ENCODE peak calls at places on chromosomes 4 and X, in eight cellular contexts. One of them, this sample, is unnamed.

GRCh38 chrX:3326721-3327120 is 19.7 kb downstream of the MXRA5 start:
- DNase-seq in cardiac fibroblast: no peak
- DNase-seq in lower leg skin: no peak
- DNase-seq in heart right ventricle: no peak
- DNase-seq in pancreas: no peak
- DNase-seq in HL-60: no peak
- DNase-seq in heart left ventricle: no peak
- DNase-seq in AG09319: peak; percentile 56
- DNase-seq in this sample: no peak

GRCh38 chr4:19631814-19632213 is 619.9 kb upstream of the SLIT2 start:
- DNase-seq in HL-60: no peak
- DNase-seq in heart right ventricle: no peak
- DNase-seq in cardiac fibroblast: no peak
- DNase-seq in lower leg skin: no peak
- DNase-seq in heart left ventricle: no peak
- DNase-seq in pancreas: no peak
- DNase-seq in AG09319: no peak
- DNase-seq in this sample: no peak

GRCh38 chr4:57102050-57102564 is 8.1 kb downstream of the IGFBP7 start:
- DNase-seq in heart left ventricle: peak; percentile 89
- DNase-seq in heart right ventricle: peak; percentile 45
- DNase-seq in AG09319: no peak
- DNase-seq in lower leg skin: no peak
- DNase-seq in pancreas: peak; percentile 27
- DNase-seq in cardiac fibroblast: peak; percentile 100
- DNase-seq in HL-60: no peak
- DNase-seq in this sample: no peak

GRCh38 chr4:182240161-182241130 is 2.8 kb upstream of the TENM3 start:
- DNase-seq in pancreas: no peak
- DNase-seq in HL-60: no peak
- DNase-seq in AG09319: no peak
- DNase-seq in heart right ventricle: no peak
- DNase-seq in cardiac fibroblast: peak; percentile 20
- DNase-seq in lower leg skin: no peak
- DNase-seq in heart left ventricle: no peak
- DNase-seq in this sample: no peak

GRCh38 chr4:5004496-5004895 is 14.8 kb downstream of the CYTL1 start:
- DNase-seq in HL-60: no peak
- DNase-seq in heart right ventricle: no peak
- DNase-seq in pancreas: no peak
- DNase-seq in lower leg skin: no peak
- DNase-seq in heart left ventricle: no peak
- DNase-seq in cardiac fibroblast: no peak
- DNase-seq in AG09319: no peak
- DNase-seq in this sample: no peak

GRCh38 chrX:6557690-6558089 is 22.8 kb upstream of the VCX3A start:
- DNase-seq in pancreas: no peak
- DNase-seq in lower leg skin: no peak
- DNase-seq in heart right ventricle: no peak
- DNase-seq in AG09319: no peak
- DNase-seq in cardiac fibroblast: no peak
- DNase-seq in HL-60: no peak
- DNase-seq in heart left ventricle: no peak
- DNase-seq in this sample: no peak

GRCh38 chr4:149785686-149786431 is 29.8 kb downstream of the IQCM start:
- DNase-seq in heart left ventricle: no peak
- DNase-seq in lower leg skin: no peak
- DNase-seq in pancreas: no peak
- DNase-seq in cardiac fibroblast: peak; percentile 25
- DNase-seq in AG09319: peak; percentile 67
- DNase-seq in HL-60: no peak
- DNase-seq in heart right ventricle: no peak
- DNase-seq in this sample: no peak

GRCh38 chrX:21905209-21905735 is 35.2 kb upstream of the SMS start:
- DNase-seq in heart left ventricle: no peak
- DNase-seq in AG09319: no peak
- DNase-seq in HL-60: no peak
- DNase-seq in cardiac fibroblast: no peak
- DNase-seq in pancreas: no peak
- DNase-seq in heart right ventricle: no peak
- DNase-seq in lower leg skin: no peak
- DNase-seq in this sample: no peak

GRCh38 chrX:50779694-50780093 is 34.3 kb downstream of the SHROOM4 start:
- DNase-seq in heart left ventricle: no peak
- DNase-seq in pancreas: no peak
- DNase-seq in HL-60: no peak
- DNase-seq in heart right ventricle: no peak
- DNase-seq in cardiac fibroblast: peak; percentile 50
- DNase-seq in lower leg skin: no peak
- DNase-seq in AG09319: no peak
- DNase-seq in this sample: no peak

GRCh38 chr4:90234916-90235547 is 107.8 kb downstream of the CCSER1 start:
- DNase-seq in lower leg skin: no peak
- DNase-seq in HL-60: no peak
- DNase-seq in cardiac fibroblast: no peak
- DNase-seq in pancreas: no peak
- DNase-seq in heart right ventricle: peak; percentile 55
- DNase-seq in AG09319: no peak
- DNase-seq in heart left ventricle: peak; percentile 78
- DNase-seq in this sample: no peak

GRCh38 chrX:39688576-39689373 is 409.0 kb downstream of the BCOR start:
- DNase-seq in AG09319: no peak
- DNase-seq in HL-60: peak; percentile 12
- DNase-seq in pancreas: peak; percentile 53
- DNase-seq in lower leg skin: peak; percentile 83
- DNase-seq in heart left ventricle: peak; percentile 73
- DNase-seq in heart right ventricle: peak; percentile 76
- DNase-seq in cardiac fibroblast: peak; percentile 21
- DNase-seq in this sample: no peak

GRCh38 chrX:67523002-67523711 is 20.7 kb upstream of the AR start:
- DNase-seq in heart left ventricle: no peak
- DNase-seq in cardiac fibroblast: no peak
- DNase-seq in HL-60: no peak
- DNase-seq in heart right ventricle: no peak
- DNase-seq in AG09319: no peak
- DNase-seq in pancreas: no peak
- DNase-seq in lower leg skin: no peak
- DNase-seq in this sample: no peak

GRCh38 chrX:1450381-1451161 is 2.1 kb downstream of the ASMTL start:
- DNase-seq in pancreas: peak; percentile 21
- DNase-seq in cardiac fibroblast: no peak
- DNase-seq in lower leg skin: peak; percentile 65
- DNase-seq in heart right ventricle: no peak
- DNase-seq in HL-60: no peak
- DNase-seq in AG09319: no peak
- DNase-seq in heart left ventricle: no peak
- DNase-seq in this sample: no peak

GRCh38 chr4:44056721-44057151 is 391.9 kb downstream of the KCTD8 start:
- DNase-seq in HL-60: no peak
- DNase-seq in cardiac fibroblast: no peak
- DNase-seq in heart right ventricle: no peak
- DNase-seq in pancreas: no peak
- DNase-seq in lower leg skin: no peak
- DNase-seq in AG09319: no peak
- DNase-seq in heart left ventricle: no peak
- DNase-seq in this sample: no peak

GRCh38 chr4:7941111-7942018 is 1.7 kb upstream of the AFAP1 start:
- DNase-seq in pancreas: no peak
- DNase-seq in cardiac fibroblast: no peak
- DNase-seq in AG09319: no peak
- DNase-seq in heart right ventricle: no peak
- DNase-seq in lower leg skin: peak; percentile 79
- DNase-seq in heart left ventricle: no peak
- DNase-seq in HL-60: no peak
- DNase-seq in this sample: no peak

DNA sequence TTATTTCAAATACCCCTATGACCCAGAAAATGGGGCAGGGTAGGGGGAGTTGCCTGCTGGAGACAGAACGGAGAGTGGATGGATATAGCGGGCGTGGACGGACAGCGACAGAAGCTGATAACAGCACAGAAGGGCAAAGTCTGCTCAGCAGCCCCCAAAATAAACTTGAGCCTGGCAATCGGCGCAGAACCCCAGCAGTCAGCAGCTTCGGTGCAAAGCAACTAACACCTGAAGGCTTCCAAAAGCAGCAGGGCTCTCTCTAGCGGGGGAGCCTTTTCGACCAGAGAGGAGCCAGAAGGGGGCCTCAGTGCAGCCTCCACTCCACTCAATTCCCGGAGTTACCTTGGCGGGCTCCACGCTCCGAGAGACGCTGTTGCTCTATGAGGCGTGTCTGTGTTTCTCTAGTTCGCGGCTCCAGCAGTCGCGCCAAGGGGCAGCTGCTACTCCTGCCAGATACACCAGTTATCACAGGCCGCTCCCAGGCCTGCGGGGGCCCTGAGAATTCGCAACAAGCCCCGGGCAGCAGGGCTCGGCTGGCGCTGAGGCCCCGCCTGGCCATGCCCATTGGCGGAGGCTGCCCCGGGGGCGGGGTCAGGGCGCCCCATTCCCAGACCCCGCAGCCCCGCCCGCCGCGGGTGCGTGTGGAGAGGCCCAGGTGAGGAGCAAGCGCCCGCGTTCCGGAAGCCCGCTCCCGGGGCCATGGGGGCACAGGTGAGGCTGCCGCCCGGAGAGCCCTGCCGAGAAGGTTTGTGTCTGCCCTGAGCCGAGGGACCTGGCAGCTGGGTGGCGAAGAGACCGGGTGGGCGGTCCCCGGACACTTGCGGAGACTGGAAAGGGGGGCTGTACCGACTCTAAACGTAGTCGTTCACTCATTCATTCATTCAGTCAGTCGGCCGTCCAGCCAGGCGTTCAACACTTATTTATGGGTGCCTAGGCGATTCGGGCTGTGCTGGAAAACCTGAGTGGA is at the start of the genes CNGA1 and NIPAL1:
- DNase-seq in cardiac fibroblast: peak; percentile 57
- DNase-seq in AG09319: no peak
- DNase-seq in heart left ventricle: peak; percentile 76
- DNase-seq in HL-60: peak; percentile 13
- DNase-seq in lower leg skin: peak; percentile 93
- DNase-seq in pancreas: peak; percentile 88
- DNase-seq in heart right ventricle: peak; percentile 70
- DNase-seq in this sample: peak; percentile 48
- TF ChIP-seq CTCF in cardiac fibroblast: peak; percentile 54
- TF ChIP-seq CTCF in AG09319: peak; percentile 59
- TF ChIP-seq CTCF in heart left ventricle: peak; percentile 43
- TF ChIP-seq CTCF in HL-60: no peak
- TF ChIP-seq CTCF in lower leg skin: no peak
- TF ChIP-seq CTCF in pancreas: no peak
- TF ChIP-seq CTCF in heart right ventricle: peak; percentile 53
- TF ChIP-seq CTCF in this sample: no peak

DNA sequence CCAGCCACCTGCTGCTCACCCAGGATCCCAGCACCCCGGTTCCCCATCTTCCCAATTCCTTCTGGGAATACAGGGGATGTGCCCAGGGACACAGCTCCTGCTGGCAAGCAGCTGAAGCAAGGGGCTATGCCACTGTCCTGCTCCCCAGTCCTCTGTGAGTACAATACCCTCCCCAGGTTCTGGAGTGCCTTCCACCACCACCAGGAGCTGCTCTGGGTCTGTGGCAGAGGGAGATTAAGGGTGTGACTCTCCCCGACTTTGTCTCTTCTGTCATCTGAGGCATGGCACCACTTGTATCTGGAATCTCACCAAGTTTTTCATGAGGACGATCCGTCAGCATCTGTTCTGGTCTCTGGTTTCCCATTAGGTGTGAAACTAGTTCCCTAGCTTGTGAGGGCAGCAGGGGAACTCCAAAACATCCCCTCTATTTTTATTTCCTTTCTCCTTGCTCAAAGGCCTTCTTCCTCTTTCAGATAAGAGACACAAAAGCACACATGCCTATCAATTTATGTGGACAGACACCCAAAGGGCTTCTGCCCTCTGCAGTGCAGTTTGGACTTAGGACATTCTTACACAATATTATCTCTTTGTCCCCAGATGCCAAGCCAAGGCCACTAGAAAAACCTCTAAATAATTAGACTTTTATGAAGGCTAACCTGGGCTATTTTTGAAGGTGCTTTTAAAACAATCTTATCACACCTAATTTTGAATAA is 26.8 kb downstream of the MGST2 start:
- DNase-seq in pancreas: no peak
- DNase-seq in lower leg skin: peak; percentile 61
- DNase-seq in AG09319: no peak
- DNase-seq in heart left ventricle: peak; percentile 39
- DNase-seq in cardiac fibroblast: no peak
- DNase-seq in heart right ventricle: no peak
- DNase-seq in HL-60: no peak
- DNase-seq in this sample: no peak
- TF ChIP-seq CTCF in pancreas: no peak
- TF ChIP-seq CTCF in lower leg skin: no peak
- TF ChIP-seq CTCF in AG09319: peak; percentile 10
- TF ChIP-seq CTCF in heart left ventricle: peak; percentile 24
- TF ChIP-seq CTCF in cardiac fibroblast: peak; percentile 17
- TF ChIP-seq CTCF in heart right ventricle: peak; percentile 50
- TF ChIP-seq CTCF in HL-60: no peak
- TF ChIP-seq CTCF in this sample: no peak

GRCh38 chr4:168674077-168674747 is 177.4 kb downstream of the PALLD start:
- DNase-seq in cardiac fibroblast: no peak
- DNase-seq in AG09319: no peak
- DNase-seq in HL-60: no peak
- DNase-seq in heart right ventricle: no peak
- DNase-seq in heart left ventricle: no peak
- DNase-seq in pancreas: no peak
- DNase-seq in lower leg skin: no peak
- DNase-seq in this sample: no peak

GRCh38 chr4:168677063-168677462 is 180.2 kb downstream of the PALLD start:
- DNase-seq in heart right ventricle: no peak
- DNase-seq in cardiac fibroblast: no peak
- DNase-seq in heart left ventricle: no peak
- DNase-seq in AG09319: no peak
- DNase-seq in pancreas: no peak
- DNase-seq in lower leg skin: no peak
- DNase-seq in HL-60: no peak
- DNase-seq in this sample: no peak

GRCh38 chr4:168673476-168673875 is 176.6 kb downstream of the PALLD start:
- DNase-seq in heart right ventricle: no peak
- DNase-seq in AG09319: no peak
- DNase-seq in cardiac fibroblast: no peak
- DNase-seq in lower leg skin: no peak
- DNase-seq in pancreas: no peak
- DNase-seq in HL-60: no peak
- DNase-seq in heart left ventricle: no peak
- DNase-seq in this sample: no peak

GRCh38 chr4:168677879-168678278 is 181.0 kb downstream of the PALLD start:
- DNase-seq in lower leg skin: no peak
- DNase-seq in heart left ventricle: no peak
- DNase-seq in cardiac fibroblast: no peak
- DNase-seq in pancreas: no peak
- DNase-seq in HL-60: no peak
- DNase-seq in AG09319: no peak
- DNase-seq in heart right ventricle: no peak
- DNase-seq in this sample: no peak

GRCh38 chr4:168674869-168675268 is 178.0 kb downstream of the PALLD start:
- DNase-seq in cardiac fibroblast: no peak
- DNase-seq in heart left ventricle: no peak
- DNase-seq in heart right ventricle: no peak
- DNase-seq in AG09319: no peak
- DNase-seq in HL-60: no peak
- DNase-seq in pancreas: no peak
- DNase-seq in lower leg skin: no peak
- DNase-seq in this sample: no peak
- TF ChIP-seq CTCF in cardiac fibroblast: no peak
- TF ChIP-seq CTCF in heart left ventricle: no peak
- TF ChIP-seq CTCF in heart right ventricle: no peak
- TF ChIP-seq CTCF in AG09319: no peak
- TF ChIP-seq CTCF in HL-60: no peak
- TF ChIP-seq CTCF in pancreas: no peak
- TF ChIP-seq CTCF in lower leg skin: no peak
- TF ChIP-seq CTCF in this sample: no peak

GRCh38 chrX:146278381-146278780 is 460.8 kb downstream of the SLITRK2 start:
- DNase-seq in heart left ventricle: no peak
- DNase-seq in lower leg skin: no peak
- DNase-seq in heart right ventricle: no peak
- DNase-seq in HL-60: peak; percentile 21
- DNase-seq in pancreas: no peak
- DNase-seq in AG09319: no peak
- DNase-seq in cardiac fibroblast: no peak
- DNase-seq in this sample: no peak
- TF ChIP-seq CTCF in heart left ventricle: no peak
- TF ChIP-seq CTCF in lower leg skin: no peak
- TF ChIP-seq CTCF in heart right ventricle: no peak
- TF ChIP-seq CTCF in HL-60: no peak
- TF ChIP-seq CTCF in pancreas: no peak
- TF ChIP-seq CTCF in AG09319: no peak
- TF ChIP-seq CTCF in cardiac fibroblast: no peak
- TF ChIP-seq CTCF in this sample: no peak